ENCODE peak calls at places on chromosomes 11 and 22, in eight cellular contexts. One of them, this sample, is unnamed.

GRCh38 chr22:37169947-37170688 is 17.9 kb downstream of the C1QTNF6 start:
- DNase-seq in K562: no peak
- DNase-seq in stomach: no peak
- DNase-seq in transverse colon: no peak
- DNase-seq in lower leg skin: no peak
- DNase-seq in spleen: peak
- DNase-seq in uterus: no peak
- DNase-seq in prostate gland: no peak
- DNase-seq in this sample: no peak

GRCh38 chr11:13329670-13330401 is 52.2 kb downstream of the BMAL1 start:
- DNase-seq in K562: no peak
- DNase-seq in stomach: peak
- DNase-seq in transverse colon: no peak
- DNase-seq in lower leg skin: no peak
- DNase-seq in spleen: no peak
- DNase-seq in uterus: no peak
- DNase-seq in prostate gland: no peak
- DNase-seq in this sample: no peak

GRCh38 chr11:113603277-113604059 is 102.6 kb downstream of the TMPRSS5 start:
- DNase-seq in K562: no peak
- DNase-seq in stomach: no peak
- DNase-seq in transverse colon: no peak
- DNase-seq in lower leg skin: no peak
- DNase-seq in spleen: no peak
- DNase-seq in uterus: no peak
- DNase-seq in prostate gland: no peak
- DNase-seq in this sample: no peak

GRCh38 chr11:31325162-31325561 is 44.4 kb downstream of the DCDC1 start:
- DNase-seq in K562: no peak
- DNase-seq in stomach: no peak
- DNase-seq in transverse colon: no peak
- DNase-seq in lower leg skin: no peak
- DNase-seq in spleen: no peak
- DNase-seq in uterus: no peak
- DNase-seq in prostate gland: no peak
- DNase-seq in this sample: peak

GRCh38 chr11:13215157-13215556 is 62.4 kb upstream of the BMAL1 start:
- DNase-seq in K562: no peak
- DNase-seq in stomach: no peak
- DNase-seq in transverse colon: no peak
- DNase-seq in lower leg skin: no peak
- DNase-seq in spleen: no peak
- DNase-seq in uterus: no peak
- DNase-seq in prostate gland: no peak
- DNase-seq in this sample: no peak

GRCh38 chr11:120546312-120547205 is 35.0 kb downstream of the GRIK4 start:
- DNase-seq in K562: no peak
- DNase-seq in stomach: peak
- DNase-seq in transverse colon: peak
- DNase-seq in lower leg skin: peak
- DNase-seq in spleen: no peak
- DNase-seq in uterus: peak
- DNase-seq in prostate gland: no peak
- DNase-seq in this sample: peak

GRCh38 chr22:49724030-49724892 is 103.4 kb downstream of the BRD1 start:
- DNase-seq in K562: no peak
- DNase-seq in stomach: no peak
- DNase-seq in transverse colon: no peak
- DNase-seq in lower leg skin: no peak
- DNase-seq in spleen: no peak
- DNase-seq in uterus: no peak
- DNase-seq in prostate gland: no peak
- DNase-seq in this sample: no peak

GRCh38 chr11:1458340-1459218 is 28.0 kb downstream of the MOB2 start:
- DNase-seq in K562: peak
- DNase-seq in stomach: peak
- DNase-seq in transverse colon: peak
- DNase-seq in lower leg skin: no peak
- DNase-seq in spleen: no peak
- DNase-seq in uterus: peak
- DNase-seq in prostate gland: peak
- DNase-seq in this sample: no peak

GRCh38 chr11:762421-763072 is 14.7 kb downstream of the GATD1 start:
- DNase-seq in K562: peak
- DNase-seq in stomach: peak
- DNase-seq in transverse colon: peak
- DNase-seq in lower leg skin: no peak
- DNase-seq in spleen: peak
- DNase-seq in uterus: no peak
- DNase-seq in prostate gland: no peak
- DNase-seq in this sample: peak

GRCh38 chr11:719214-720016 is 13.4 kb downstream of the EPS8L2 start:
- DNase-seq in K562: no peak
- DNase-seq in stomach: no peak
- DNase-seq in transverse colon: no peak
- DNase-seq in lower leg skin: no peak
- DNase-seq in spleen: no peak
- DNase-seq in uterus: no peak
- DNase-seq in prostate gland: no peak
- DNase-seq in this sample: no peak

GRCh38 chr11:111777094-111778046 is 11.2 kb upstream of the PPP2R1B start:
- DNase-seq in K562: peak
- DNase-seq in stomach: no peak
- DNase-seq in transverse colon: no peak
- DNase-seq in lower leg skin: peak
- DNase-seq in spleen: no peak
- DNase-seq in uterus: peak
- DNase-seq in prostate gland: peak
- DNase-seq in this sample: no peak

GRCh38 chr11:104836711-104837110 is 61.5 kb downstream of the CASP12 start:
- DNase-seq in K562: no peak
- DNase-seq in stomach: no peak
- DNase-seq in transverse colon: no peak
- DNase-seq in lower leg skin: no peak
- DNase-seq in spleen: no peak
- DNase-seq in uterus: no peak
- DNase-seq in prostate gland: no peak
- DNase-seq in this sample: no peak

GRCh38 chr22:44057411-44057987 is 33.4 kb downstream of the PARVB start:
- DNase-seq in K562: no peak
- DNase-seq in stomach: no peak
- DNase-seq in transverse colon: peak
- DNase-seq in lower leg skin: peak
- DNase-seq in spleen: no peak
- DNase-seq in uterus: peak
- DNase-seq in prostate gland: peak
- DNase-seq in this sample: no peak

GRCh38 chr22:38843201-38843715 is 570 bp downstream of the NPTXR start:
- DNase-seq in K562: peak
- DNase-seq in stomach: peak
- DNase-seq in transverse colon: peak
- DNase-seq in lower leg skin: no peak
- DNase-seq in spleen: peak
- DNase-seq in uterus: peak
- DNase-seq in prostate gland: no peak
- DNase-seq in this sample: peak

GRCh38 chr11:34840736-34841386 is 75.3 kb downstream of the APIP start:
- DNase-seq in K562: peak
- DNase-seq in stomach: peak
- DNase-seq in transverse colon: peak
- DNase-seq in lower leg skin: no peak
- DNase-seq in spleen: no peak
- DNase-seq in uterus: no peak
- DNase-seq in prostate gland: no peak
- DNase-seq in this sample: peak

DNA sequence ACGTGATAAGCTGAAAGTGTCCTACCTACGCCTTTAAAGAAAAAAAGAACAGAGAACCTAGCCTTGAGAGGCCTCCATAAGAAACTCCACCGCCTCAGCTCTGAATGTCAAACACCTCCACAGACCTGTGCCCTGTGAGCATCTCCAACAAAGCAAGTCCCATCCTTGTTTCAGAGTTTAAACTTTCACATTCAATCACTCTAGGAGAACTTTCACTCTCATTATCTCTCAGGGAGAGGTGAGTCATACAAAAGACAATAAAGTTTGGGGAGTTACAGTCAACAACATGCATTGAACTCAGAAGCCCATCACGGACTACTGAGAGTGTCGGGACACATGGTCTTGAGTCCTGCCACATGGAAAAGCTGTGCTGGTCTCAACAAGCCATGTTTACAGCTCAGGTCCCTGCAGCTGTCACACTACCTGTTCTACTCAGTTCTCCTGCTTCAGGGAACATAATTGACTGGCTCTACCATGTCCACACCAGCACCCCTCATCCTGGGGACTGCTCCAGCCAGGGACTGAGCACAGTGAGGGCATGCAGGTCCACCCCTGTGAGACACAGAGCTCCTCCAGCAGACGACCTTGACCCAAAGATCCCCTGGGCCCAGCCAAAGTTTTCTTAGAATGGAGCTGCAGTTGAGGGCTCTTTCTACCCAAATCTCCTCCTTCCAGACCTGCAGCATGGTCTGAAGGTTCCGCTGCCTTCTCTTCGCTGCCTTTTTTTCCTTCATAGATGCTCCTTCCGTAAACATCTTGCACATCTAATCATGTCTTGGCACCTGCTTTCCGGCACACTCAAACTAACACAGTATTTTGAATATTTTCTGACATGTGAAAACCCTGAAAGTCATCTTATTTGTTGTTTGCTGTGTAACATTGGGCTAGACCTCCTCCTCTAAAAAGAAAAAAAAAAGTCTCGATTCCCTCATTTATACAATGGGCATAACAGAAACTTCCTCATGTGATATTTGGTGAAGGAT is 114.9 kb downstream of the ETS1 start:
- DNase-seq in K562: no peak
- DNase-seq in stomach: no peak
- DNase-seq in transverse colon: no peak
- DNase-seq in lower leg skin: no peak
- DNase-seq in spleen: no peak
- DNase-seq in uterus: no peak
- DNase-seq in prostate gland: no peak
- DNase-seq in this sample: no peak
- TF ChIP-seq POLR2A in K562: no peak
- TF ChIP-seq POLR2A in stomach: no peak
- TF ChIP-seq POLR2A in transverse colon: no peak
- TF ChIP-seq POLR2A in lower leg skin: no peak
- TF ChIP-seq POLR2A in spleen: no peak
- TF ChIP-seq POLR2A in uterus: no peak
- TF ChIP-seq POLR2A in prostate gland: no peak
- TF ChIP-seq POLR2A in this sample: no peak

GRCh38 chr22:17258015-17258827 is 39.0 kb upstream of the ADA2 start:
- DNase-seq in K562: peak
- DNase-seq in stomach: peak
- DNase-seq in transverse colon: peak
- DNase-seq in lower leg skin: peak
- DNase-seq in spleen: peak
- DNase-seq in uterus: peak
- DNase-seq in prostate gland: peak
- DNase-seq in this sample: peak
- TF ChIP-seq POLR2A in K562: no peak
- TF ChIP-seq POLR2A in stomach: no peak
- TF ChIP-seq POLR2A in transverse colon: no peak
- TF ChIP-seq POLR2A in lower leg skin: no peak
- TF ChIP-seq POLR2A in spleen: no peak
- TF ChIP-seq POLR2A in uterus: no peak
- TF ChIP-seq POLR2A in prostate gland: peak
- TF ChIP-seq POLR2A in this sample: no peak

GRCh38 chr22:46350646-46351045 is 15.1 kb downstream of the TRMU start:
- DNase-seq in K562: no peak
- DNase-seq in stomach: no peak
- DNase-seq in transverse colon: no peak
- DNase-seq in lower leg skin: no peak
- DNase-seq in spleen: peak
- DNase-seq in uterus: no peak
- DNase-seq in prostate gland: no peak
- DNase-seq in this sample: no peak
- TF ChIP-seq POLR2A in K562: no peak
- TF ChIP-seq POLR2A in stomach: no peak
- TF ChIP-seq POLR2A in transverse colon: no peak
- TF ChIP-seq POLR2A in lower leg skin: no peak
- TF ChIP-seq POLR2A in spleen: no peak
- TF ChIP-seq POLR2A in uterus: no peak
- TF ChIP-seq POLR2A in prostate gland: no peak
- TF ChIP-seq POLR2A in this sample: no peak

GRCh38 chr11:17075506-17075905 is 2.0 kb downstream of the RPS13 start:
- DNase-seq in K562: no peak
- DNase-seq in stomach: no peak
- DNase-seq in transverse colon: no peak
- DNase-seq in lower leg skin: no peak
- DNase-seq in spleen: no peak
- DNase-seq in uterus: no peak
- DNase-seq in prostate gland: no peak
- DNase-seq in this sample: no peak

GRCh38 chr11:17073370-17074027 is 4.0 kb downstream of the RPS13 start:
- DNase-seq in K562: no peak
- DNase-seq in stomach: no peak
- DNase-seq in transverse colon: no peak
- DNase-seq in lower leg skin: no peak
- DNase-seq in spleen: no peak
- DNase-seq in uterus: no peak
- DNase-seq in prostate gland: no peak
- DNase-seq in this sample: no peak

GRCh38 chr11:17077520-17078401 is at the start of gene RPS13:
- DNase-seq in K562: peak
- DNase-seq in stomach: peak
- DNase-seq in transverse colon: peak
- DNase-seq in lower leg skin: peak
- DNase-seq in spleen: peak
- DNase-seq in uterus: peak
- DNase-seq in prostate gland: peak
- DNase-seq in this sample: peak

GRCh38 chr11:17077240-17077519 is 287 bp downstream of the RPS13 start:
- DNase-seq in K562: no peak
- DNase-seq in stomach: no peak
- DNase-seq in transverse colon: no peak
- DNase-seq in lower leg skin: no peak
- DNase-seq in spleen: no peak
- DNase-seq in uterus: no peak
- DNase-seq in prostate gland: no peak
- DNase-seq in this sample: no peak

DNA sequence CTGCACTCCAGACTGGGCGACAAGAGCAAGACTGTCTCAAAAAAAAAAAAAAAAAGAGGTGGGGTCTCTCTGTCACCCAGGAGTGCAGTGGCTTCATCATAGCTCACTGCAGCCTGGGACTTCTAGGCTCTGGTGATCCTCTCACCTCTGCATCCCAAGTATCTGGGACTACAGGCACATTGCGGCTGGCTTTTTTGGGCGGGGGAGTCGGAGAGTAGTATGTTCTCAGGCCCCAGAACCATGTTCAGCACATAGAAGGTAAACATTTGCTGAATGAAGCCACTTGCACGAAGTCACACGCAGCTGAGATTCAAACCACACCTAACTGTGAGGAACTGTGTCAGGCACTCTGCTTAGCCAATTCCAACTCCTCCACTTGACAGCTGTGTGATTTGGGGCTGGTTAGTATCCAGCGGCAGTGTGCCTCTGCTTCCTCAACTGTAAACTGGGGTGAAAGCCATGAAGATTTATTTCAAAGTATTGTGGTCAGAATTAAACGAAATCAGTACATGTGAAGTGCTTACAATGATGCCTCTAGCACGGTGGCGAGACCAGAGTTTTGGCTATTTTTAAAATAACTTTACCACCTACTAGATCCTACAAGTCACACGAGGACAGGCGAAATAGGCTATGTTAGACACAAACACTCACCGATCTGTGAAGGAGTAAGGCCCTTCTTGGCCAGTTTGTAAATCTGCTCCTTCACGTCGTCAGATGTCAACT is 789 bp downstream of the RPS13 start:
- DNase-seq in K562: no peak
- DNase-seq in stomach: no peak
- DNase-seq in transverse colon: no peak
- DNase-seq in lower leg skin: no peak
- DNase-seq in spleen: peak
- DNase-seq in uterus: no peak
- DNase-seq in prostate gland: no peak
- DNase-seq in this sample: no peak
- TF ChIP-seq POLR2A in K562: peak
- TF ChIP-seq POLR2A in stomach: no peak
- TF ChIP-seq POLR2A in transverse colon: no peak
- TF ChIP-seq POLR2A in lower leg skin: no peak
- TF ChIP-seq POLR2A in spleen: no peak
- TF ChIP-seq POLR2A in uterus: no peak
- TF ChIP-seq POLR2A in prostate gland: no peak
- TF ChIP-seq POLR2A in this sample: no peak